ENCODE peak calls at places on chromosomes 6 and 20, in eight cellular contexts. Z is WTC11, E is A549, L is IMR-90, X is H1, Y is K562, W is HepG2, C is SK-N-SH. A is an unnamed sample.

GRCh38 chr6:20688710-20689500 is 154.6 kb downstream of the CDKAL1 start:
- DNase-seq in C (no peak), Z (no peak), Y (peak), X (no peak), E (no peak), W (no peak), L (peak), A (peak)

GRCh38 chr6:117616971-117617765 is 14.9 kb upstream of the GOPC start:
- DNase-seq in E (no peak), L (no peak), Y (no peak), W (no peak), Z (no peak), X (no peak), C (no peak), A (no peak)

GRCh38 chr20:17995967-17996819 is 27.4 kb downstream of the MGME1 start:
- DNase-seq in Y (peak), C (peak), L (peak), X (no peak), Z (no peak), W (peak), E (peak), A (no peak)

GRCh38 chr6:97133071-97133470 is 149.9 kb downstream of the MMS22L start:
- DNase-seq in C (peak), L (no peak), W (no peak), Y (peak), E (no peak), X (no peak), Z (no peak), A (no peak)

GRCh38 chr6:816510-817084 is 123.7 kb upstream of the EXOC2 start:
- DNase-seq in Z (no peak), Y (no peak), X (no peak), C (no peak), W (peak), L (no peak), E (no peak), A (no peak)

GRCh38 chr20:10654630-10655029 is 19.2 kb downstream of the JAG1 start:
- DNase-seq in X (no peak), Y (no peak), C (peak), L (no peak), Z (no peak), W (no peak), E (no peak), A (peak)

GRCh38 chr6:165774903-165775608 is 112.0 kb upstream of the PDE10A start:
- DNase-seq in X (no peak), E (no peak), W (peak), Y (no peak), L (no peak), C (no peak), Z (no peak), A (no peak)

GRCh38 chr20:50333856-50334255 is 143.2 kb downstream of the CEBPB start:
- DNase-seq in E (no peak), Y (no peak), W (no peak), L (peak), C (no peak), Z (no peak), X (no peak), A (no peak)

GRCh38 chr20:49526056-49526455 is 41.9 kb downstream of the PTGIS start:
- DNase-seq in C (no peak), Z (no peak), Y (no peak), L (no peak), X (no peak), E (no peak), W (no peak), A (no peak)

GRCh38 chr6:66481216-66481615 is 774.2 kb upstream of the EYS start:
- DNase-seq in Y (no peak), Z (no peak), E (no peak), C (no peak), X (no peak), W (no peak), L (no peak), A (no peak)

GRCh38 chr20:22691369-22692118 is 107.2 kb upstream of the FOXA2 start:
- DNase-seq in Z (peak), X (peak), W (peak), Y (peak), E (peak), C (peak), L (peak), A (no peak)

GRCh38 chr20:20837574-20838021 is 125.2 kb upstream of the RALGAPA2 start:
- DNase-seq in X (no peak), Z (peak), W (peak), L (peak), Y (peak), C (peak), E (peak), A (no peak)

GRCh38 chr20:13231031-13231752 is 10.1 kb downstream of the ISM1 start:
- DNase-seq in W (no peak), Z (no peak), C (no peak), Y (no peak), L (peak), X (no peak), E (no peak), A (no peak)

GRCh38 chr20:53004267-53004813 is 32.2 kb downstream of the TSHZ2 start:
- DNase-seq in Z (no peak), Y (no peak), W (no peak), E (no peak), X (no peak), C (no peak), L (no peak), A (no peak)

GRCh38 chr6:25147191-25147590 is 132.0 kb upstream of the CARMIL1 start:
- DNase-seq in Y (no peak), C (no peak), E (no peak), W (no peak), L (no peak), Z (no peak), X (no peak), A (peak)

GRCh38 chr6:142478117-142478516 is 176.3 kb downstream of the ADGRG6 start:
- DNase-seq in E (no peak), C (no peak), Y (peak), X (no peak), Z (no peak), W (peak), L (peak), A (no peak)

GRCh38 chr20:8116067-8116811 is 15.8 kb upstream of the PLCB1 start:
- DNase-seq in X (no peak), Z (no peak), Y (no peak), E (no peak), W (peak), C (no peak), L (peak), A (no peak)

GRCh38 chr6:20386218-20386617 is 15.5 kb upstream of the E2F3 start:
- DNase-seq in C (no peak), E (no peak), Z (no peak), Y (no peak), L (no peak), W (no peak), X (no peak), A (no peak)

GRCh38 chr20:2108498-2108897 is 6.9 kb downstream of the STK35 start:
- DNase-seq in Y (no peak), C (no peak), X (no peak), E (no peak), W (no peak), Z (no peak), L (no peak), A (peak)

GRCh38 chr6:3721810-3722209 is 29.7 kb downstream of the PXDC1 start:
- DNase-seq in C (no peak), E (no peak), W (no peak), Y (no peak), X (no peak), L (no peak), Z (no peak), A (no peak)

GRCh38 chr6:157656437-157657005 is 166.5 kb upstream of the SNX9 start:
- DNase-seq in Y (no peak), E (no peak), L (peak), X (no peak), C (no peak), W (no peak), Z (no peak), A (no peak)

GRCh38 chr6:161407581-161407980 is 133.7 kb upstream of the AGPAT4 start:
- DNase-seq in W (peak), C (no peak), Z (no peak), L (peak), X (no peak), Y (peak), E (no peak), A (peak)

GRCh38 chr6:161409353-161409752 is 135.5 kb upstream of the AGPAT4 start:
- DNase-seq in L (no peak), X (no peak), C (no peak), Z (no peak), W (no peak), Y (no peak), E (no peak), A (no peak)

GRCh38 chr6:161405418-161405817 is 131.6 kb upstream of the AGPAT4 start:
- DNase-seq in C (no peak), E (no peak), W (no peak), Z (no peak), X (no peak), L (no peak), Y (no peak), A (no peak)

GRCh38 chr6:161406633-161407032 is 132.8 kb upstream of the AGPAT4 start:
- DNase-seq in Y (peak), E (no peak), L (peak), X (no peak), Z (no peak), W (no peak), C (no peak), A (no peak)

DNA sequence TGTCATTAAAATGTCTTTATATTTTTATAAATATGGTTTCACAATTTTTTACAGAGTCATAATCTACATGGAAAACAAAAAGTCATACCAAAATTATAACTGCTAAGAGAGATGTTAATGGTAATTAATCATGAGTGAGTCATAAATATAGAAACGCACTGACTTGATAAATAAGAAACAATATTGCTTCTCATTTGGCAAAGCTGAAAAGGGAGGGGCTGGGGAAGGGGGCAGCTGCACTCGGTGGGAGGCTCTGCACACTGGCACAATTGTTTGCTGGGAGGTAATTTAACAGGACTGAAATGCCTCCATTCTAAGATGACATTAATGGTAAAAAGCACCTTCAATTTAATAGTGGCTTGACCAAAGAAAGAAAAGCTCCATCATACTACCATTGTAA is 133.3 kb upstream of the AGPAT4 start:
- DNase-seq in E (no peak), Y (no peak), Z (no peak), L (no peak), C (no peak), X (no peak), W (no peak), A (no peak)
- TF ChIP-seq USF2 in E (no peak), Y (no peak), Z (no peak), L (no peak), C (no peak), X (no peak), W (no peak), A (no peak)

DNA sequence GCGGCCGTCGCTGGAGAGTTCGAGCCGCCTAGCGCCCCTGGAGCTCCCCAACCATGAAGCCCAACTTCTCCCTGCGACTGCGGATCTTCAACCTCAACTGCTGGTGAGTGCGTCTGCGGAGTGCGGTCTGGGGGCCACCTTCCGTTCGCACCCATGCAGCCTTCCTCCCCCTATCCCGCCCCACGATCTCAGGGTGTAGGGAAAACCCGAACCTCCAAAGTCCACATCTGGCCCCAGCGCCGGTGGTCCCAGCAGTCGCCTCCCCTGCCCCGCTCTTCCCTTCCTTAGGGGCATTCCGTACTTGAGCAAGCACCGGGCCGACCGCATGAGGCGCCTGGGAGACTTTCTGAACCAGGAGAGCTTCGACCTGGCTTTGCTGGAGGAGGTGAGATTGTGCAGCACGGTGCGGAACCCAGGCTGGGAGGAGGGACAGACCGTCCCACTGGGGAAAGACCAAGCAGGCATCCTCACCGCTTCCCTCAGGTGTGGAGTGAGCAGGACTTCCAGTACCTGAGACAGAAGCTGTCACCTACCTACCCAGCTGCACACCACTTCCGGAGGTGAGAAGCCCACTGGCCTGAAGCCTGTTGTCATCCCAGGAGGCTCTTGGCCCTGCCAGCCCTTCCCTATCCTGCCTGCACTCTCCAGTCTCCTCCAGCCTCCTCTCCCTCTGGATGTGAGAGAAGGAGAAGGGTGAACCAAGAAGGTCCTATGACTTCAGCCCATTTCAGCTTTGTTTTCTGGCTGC is 719 bp downstream of the SMPD2 start:
- DNase-seq in L (peak), W (peak), X (no peak), C (peak), Y (peak), Z (peak), E (peak), A (no peak)
- TF ChIP-seq USF2 in L (no peak), W (no peak), X (no peak), C (no peak), Y (no peak), Z (no peak), E (no peak), A (no peak)

GRCh38 chr6:75830959-75831885 is 82.2 kb downstream of the MYO6 start:
- DNase-seq in Y (peak), E (no peak), Z (no peak), C (no peak), X (no peak), W (no peak), L (peak), A (peak)
- TF ChIP-seq USF2 in Y (no peak), E (no peak), Z (no peak), C (no peak), X (no peak), W (no peak), L (no peak), A (no peak)

DNA sequence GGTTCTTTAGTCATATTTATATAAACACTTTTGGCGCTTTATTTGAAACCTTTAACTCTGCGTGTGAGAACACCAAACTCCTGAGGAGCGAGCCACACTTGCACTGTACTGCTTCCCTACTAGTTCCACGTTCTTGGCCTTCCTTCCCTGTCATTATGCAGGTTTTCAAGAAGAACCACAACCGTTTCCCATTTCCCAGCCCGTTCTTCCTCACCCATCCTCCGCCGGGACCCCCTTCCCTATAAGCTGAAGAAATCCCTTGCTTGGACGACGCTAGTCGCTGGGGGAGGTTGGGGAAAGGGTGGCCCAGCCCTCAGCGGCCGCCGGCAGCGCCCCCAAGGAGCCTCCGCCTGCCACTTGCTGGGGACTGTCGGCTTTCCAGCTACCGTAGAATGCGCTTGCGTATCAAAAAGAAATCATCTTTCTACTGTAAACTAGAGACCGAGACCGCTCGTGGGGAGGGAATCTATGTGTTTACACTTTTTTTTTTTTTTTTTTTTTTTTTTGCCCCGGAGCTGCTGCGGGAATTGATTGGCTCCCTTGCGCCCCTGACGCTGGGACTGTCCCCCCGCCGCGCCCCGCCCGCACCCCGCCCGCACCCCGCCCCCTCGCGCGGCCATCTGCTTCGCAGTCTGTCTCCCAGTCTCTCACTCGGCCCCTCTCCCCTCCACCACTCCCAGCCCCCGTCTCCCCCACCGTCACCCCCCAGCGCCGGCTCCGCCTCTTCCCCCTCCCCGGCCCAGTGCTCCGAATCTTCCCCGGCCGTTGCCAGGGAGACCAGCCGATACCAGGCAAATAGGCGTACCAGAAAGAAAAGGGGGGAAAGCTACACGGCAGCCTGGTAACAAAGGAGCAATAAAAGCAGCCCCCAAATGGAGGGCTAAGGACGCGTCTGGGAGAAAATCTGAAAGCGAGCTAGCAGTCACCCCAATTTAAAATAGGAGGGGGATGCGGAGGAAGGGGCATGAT is 2.3 kb upstream of the MARCKS start:
- DNase-seq in Y (peak), E (peak), Z (peak), C (peak), W (peak), X (no peak), L (peak), A (no peak)
- TF ChIP-seq USF2 in Y (no peak), E (no peak), Z (no peak), C (no peak), W (no peak), X (no peak), L (no peak), A (no peak)

GRCh38 chr6:39416026-39416425 is 93.5 kb upstream of the KCNK16 start:
- DNase-seq in L (no peak), W (no peak), Y (no peak), Z (no peak), X (no peak), C (no peak), E (no peak), A (no peak)

GRCh38 chr6:39419607-39420006 is 97.1 kb upstream of the KCNK16 start:
- DNase-seq in W (no peak), L (no peak), X (no peak), E (no peak), Z (no peak), Y (no peak), C (no peak), A (no peak)

GRCh38 chr6:39416728-39417127 is 94.2 kb upstream of the KCNK16 start:
- DNase-seq in W (no peak), L (peak), E (peak), C (no peak), Z (no peak), X (peak), Y (no peak), A (no peak)

GRCh38 chr6:39415482-39415881 is 93.0 kb upstream of the KCNK16 start:
- DNase-seq in E (no peak), W (no peak), X (no peak), L (no peak), C (no peak), Z (no peak), Y (no peak), A (no peak)

GRCh38 chr6:39417440-39417839 is 94.9 kb upstream of the KCNK16 start:
- DNase-seq in Y (no peak), Z (no peak), E (no peak), W (no peak), X (no peak), L (no peak), C (no peak), A (no peak)
- TF ChIP-seq USF2 in Y (no peak), Z (no peak), E (no peak), W (no peak), X (no peak), L (no peak), C (no peak), A (no peak)

GRCh38 chr20:63518946-63519764 is 1.4 kb upstream of the PPDPF start:
- DNase-seq in X (no peak), L (no peak), E (no peak), Y (no peak), W (no peak), Z (no peak), C (peak), A (no peak)
- TF ChIP-seq USF2 in X (no peak), L (no peak), E (no peak), Y (no peak), W (no peak), Z (no peak), C (no peak), A (no peak)

GRCh38 chr20:48015136-48015925 is 230.1 kb upstream of the SULF2 start:
- DNase-seq in L (peak), C (no peak), X (no peak), Z (no peak), W (no peak), Y (no peak), E (no peak), A (no peak)
- TF ChIP-seq USF2 in L (no peak), C (no peak), X (no peak), Z (no peak), W (no peak), Y (no peak), E (no peak), A (no peak)

DNA sequence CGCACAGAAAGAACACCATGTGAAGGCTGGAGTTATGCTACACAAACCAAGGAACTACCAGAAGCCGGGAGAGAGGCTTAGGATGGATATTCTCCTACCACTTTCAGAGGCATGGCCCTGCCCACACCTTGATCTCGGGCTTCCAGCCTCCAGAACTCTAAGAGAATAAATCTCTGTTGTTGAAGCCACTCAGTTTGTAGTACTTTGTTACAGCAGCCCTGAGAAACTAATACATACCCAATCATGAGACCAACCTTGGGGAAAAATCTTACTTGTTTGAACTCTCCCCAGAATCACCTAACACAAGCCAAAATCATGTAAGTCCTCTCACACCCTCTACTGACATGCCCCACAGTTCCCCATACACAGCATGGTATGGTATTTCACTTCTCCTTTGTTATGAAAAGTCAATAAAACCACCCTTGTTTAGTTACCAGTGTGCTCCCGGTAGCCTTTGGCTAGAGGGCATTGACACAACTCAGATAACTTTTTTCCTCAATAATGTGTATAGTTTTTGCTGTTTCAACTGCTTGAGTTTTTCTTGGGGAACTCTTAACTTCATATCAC is 40.7 kb upstream of the SLC2A12 start:
- DNase-seq in E (no peak), Z (no peak), W (no peak), L (no peak), C (no peak), X (no peak), Y (no peak), A (peak)
- TF ChIP-seq USF2 in E (no peak), Z (no peak), W (no peak), L (no peak), C (no peak), X (no peak), Y (no peak), A (no peak)

GRCh38 chr6:33144373-33144772 is 47.9 kb downstream of the COL11A2 start:
- DNase-seq in L (no peak), W (no peak), E (no peak), Y (no peak), C (no peak), X (no peak), Z (no peak), A (no peak)
- TF ChIP-seq USF2 in L (no peak), W (no peak), E (no peak), Y (no peak), C (no peak), X (no peak), Z (no peak), A (no peak)

A was measured in GM12878.